ENCODE peak calls at places on chromosomes 7 and 10, in seven cellular contexts. Z is EL; L is stimulated activated CD4-positive, alpha-beta T cell treated with anti-CD3 and anti-CD28 coated beads, Interleukin-2, amount 100 ng/mL, for 48 hours; P is lower leg skin; T is astrocyte of the spinal cord; M is aorta; J is activated CD8-positive, alpha-beta memory T cell treated with anti-CD3 and anti-CD28 coated beads, Interleukin-2, amount 50 U/mL, for 48 hours. Q is an unnamed sample.

GRCh38 chr7:117612637-117613036 is 132.8 kb downstream of the CFTR start:
- DNase-seq in J (no peak), L (no peak), M (no peak), T (no peak), Z (no peak), P (no peak), Q (no peak)

GRCh38 chr10:33371234-33371633 is 36.8 kb upstream of the NRP1 start:
- DNase-seq in Z (no peak), T (no peak), M (no peak), J (no peak), L (no peak), P (no peak), Q (no peak)

GRCh38 chr10:64738462-64738861 is 1217.3 kb downstream of the REEP3 start:
- DNase-seq in M (no peak), P (no peak), J (no peak), Z (no peak), T (no peak), L (no peak), Q (no peak)

GRCh38 chr7:132575987-132576722 is at the start of gene PLXNA4:
- DNase-seq in P (no peak), T (no peak), Z (no peak), M (peak), J (no peak), L (no peak), Q (peak)

GRCh38 chr7:157136372-157136771 is 2.4 kb upstream of the UBE3C start:
- DNase-seq in M (no peak), J (no peak), P (no peak), L (no peak), T (peak), Z (peak), Q (no peak)

GRCh38 chr10:88064608-88065383 is 201.4 kb downstream of the PTEN start:
- DNase-seq in L (peak), T (no peak), M (peak), P (peak), J (no peak), Z (peak), Q (no peak)

GRCh38 chr7:23012797-23013714 is 874 bp downstream of the HYCC1 start:
- DNase-seq in P (no peak), L (peak), Z (peak), J (peak), M (peak), T (peak), Q (no peak)

GRCh38 chr7:23679898-23680416 is at the start of gene FAM221A:
- DNase-seq in T (peak), L (peak), M (peak), Z (peak), J (peak), P (peak), Q (peak)

GRCh38 chr7:98963305-98963704 is 85.0 kb downstream of the TRRAP start:
- DNase-seq in M (no peak), Z (no peak), P (no peak), T (no peak), J (peak), L (no peak), Q (no peak)

GRCh38 chr10:99368646-99369045 is 39.5 kb downstream of the CNNM1 start:
- DNase-seq in P (no peak), T (no peak), J (no peak), L (no peak), M (no peak), Z (peak), Q (no peak)

GRCh38 chr7:22610871-22611757 is 111.1 kb upstream of the STEAP1B start:
- DNase-seq in Z (peak), P (no peak), L (no peak), J (no peak), T (peak), M (no peak), Q (no peak)

GRCh38 chr7:139702811-139703467 is 74.9 kb downstream of the HIPK2 start:
- DNase-seq in T (no peak), J (no peak), Z (no peak), P (no peak), L (no peak), M (no peak), Q (no peak)

GRCh38 chr7:159099217-159099655 is 45.4 kb downstream of the VIPR2 start:
- DNase-seq in M (peak), P (no peak), J (peak), T (no peak), L (no peak), Z (no peak), Q (no peak)

GRCh38 chr7:71144963-71145362 is 13.0 kb downstream of the GALNT17 start:
- DNase-seq in P (no peak), J (no peak), L (no peak), Z (no peak), T (no peak), M (no peak), Q (no peak)

GRCh38 chr10:69088801-69089501 is 1.0 kb downstream of the SRGN start:
- DNase-seq in Z (peak), T (peak), M (no peak), J (no peak), L (no peak), P (no peak), Q (no peak)

GRCh38 chr10:12803781-12804180 is 197.7 kb downstream of the CCDC3 start:
- DNase-seq in T (no peak), P (no peak), Z (no peak), J (no peak), L (no peak), M (no peak), Q (no peak)

GRCh38 chr10:71222541-71223364 is 10.4 kb downstream of the UNC5B start:
- DNase-seq in Z (no peak), L (no peak), P (no peak), T (peak), M (no peak), J (no peak), Q (no peak)

GRCh38 chr10:63666836-63667383 is 145.7 kb downstream of the REEP3 start:
- DNase-seq in P (no peak), Z (peak), T (peak), J (no peak), M (no peak), L (no peak), Q (no peak)

GRCh38 chr7:31811650-31812461 is 124.8 kb downstream of the PPP1R17 start:
- DNase-seq in Z (peak), L (no peak), T (peak), M (peak), J (no peak), P (no peak), Q (peak)

GRCh38 chr7:122858310-122858709 is 27.9 kb downstream of the CADPS2 start:
- DNase-seq in Z (no peak), J (no peak), P (no peak), M (no peak), L (no peak), T (no peak), Q (no peak)

GRCh38 chr10:51700228-51700835 is 937 bp upstream of the CSTF2T start:
- DNase-seq in Z (no peak), J (no peak), T (peak), P (peak), L (no peak), M (no peak), Q (no peak)

GRCh38 chr10:14017380-14017943 is 313.3 kb downstream of the FRMD4A start:
- DNase-seq in M (no peak), L (no peak), P (no peak), T (peak), Z (no peak), J (no peak), Q (no peak)

GRCh38 chr10:16776896-16777295 is 40.3 kb downstream of the RSU1 start:
- DNase-seq in P (no peak), L (no peak), J (no peak), T (no peak), M (no peak), Z (no peak), Q (no peak)

GRCh38 chr10:131494451-131494850 is 182.9 kb upstream of the TCERG1L start:
- DNase-seq in J (peak), M (no peak), T (no peak), P (no peak), Z (no peak), L (no peak), Q (no peak)

GRCh38 chr10:59181668-59182067 is 5.2 kb downstream of the PHYHIPL start:
- DNase-seq in L (no peak), P (no peak), T (peak), M (no peak), Z (peak), J (no peak), Q (no peak)

GRCh38 chr10:110340821-110341220 is 36.1 kb upstream of the SMNDC1 start:
- DNase-seq in M (no peak), P (no peak), J (no peak), L (no peak), Z (no peak), T (peak), Q (no peak)

GRCh38 chr7:108004220-108005142 is 1.5 kb upstream of the LAMB1 start:
- DNase-seq in J (no peak), L (no peak), T (peak), M (no peak), P (no peak), Z (no peak), Q (no peak)